ENCODE peak calls at places on chromosomes 4 and X, in four cellular contexts. One of them, this sample, is unnamed. For H3K79me2, the result is how much of the 10 kb centered on the place peaks cover.

GRCh38 chr4:74006009-74006476 is 7.6 kb upstream of the CXCL5 start:
- DNase-seq in K562: no peak
- DNase-seq in GM23338: no peak
- DNase-seq in fibroblast of lung: peak
- DNase-seq in this sample: no peak

GRCh38 chrX:44580466-44580865 is 37.8 kb upstream of the FUNDC1 start:
- DNase-seq in K562: no peak
- DNase-seq in GM23338: no peak
- DNase-seq in fibroblast of lung: peak
- DNase-seq in this sample: no peak

GRCh38 chrX:39665830-39666518 is 431.8 kb downstream of the BCOR start:
- DNase-seq in K562: no peak
- DNase-seq in GM23338: no peak
- DNase-seq in fibroblast of lung: no peak
- DNase-seq in this sample: no peak

GRCh38 chrX:22365460-22365859 is 92.7 kb downstream of the CBLL2 start:
- DNase-seq in K562: no peak
- DNase-seq in GM23338: no peak
- DNase-seq in fibroblast of lung: peak
- DNase-seq in this sample: no peak

GRCh38 chrX:43643662-43644061 is 12.4 kb upstream of the MAOA start:
- DNase-seq in K562: no peak
- DNase-seq in GM23338: no peak
- DNase-seq in fibroblast of lung: no peak
- DNase-seq in this sample: no peak

GRCh38 chr4:57405359-57405758 is 295.2 kb upstream of the IGFBP7 start:
- DNase-seq in K562: no peak
- DNase-seq in GM23338: no peak
- DNase-seq in fibroblast of lung: no peak
- DNase-seq in this sample: no peak

GRCh38 chrX:107738272-107738671 is 37.3 kb downstream of the TSC22D3 start:
- DNase-seq in K562: no peak
- DNase-seq in GM23338: no peak
- DNase-seq in fibroblast of lung: no peak
- DNase-seq in this sample: no peak

GRCh38 chrX:63922221-63922620 is 137.2 kb upstream of the ARHGEF9 start:
- DNase-seq in K562: no peak
- DNase-seq in GM23338: no peak
- DNase-seq in fibroblast of lung: peak
- DNase-seq in this sample: no peak

GRCh38 chr4:185774076-185774731 is 37.8 kb downstream of the SORBS2 start:
- DNase-seq in K562: no peak
- DNase-seq in GM23338: no peak
- DNase-seq in fibroblast of lung: no peak
- DNase-seq in this sample: no peak

GRCh38 chr4:133152801-133153526 is 3.9 kb downstream of the PCDH10 start:
- DNase-seq in K562: no peak
- DNase-seq in GM23338: peak
- DNase-seq in fibroblast of lung: peak
- DNase-seq in this sample: no peak

DNA sequence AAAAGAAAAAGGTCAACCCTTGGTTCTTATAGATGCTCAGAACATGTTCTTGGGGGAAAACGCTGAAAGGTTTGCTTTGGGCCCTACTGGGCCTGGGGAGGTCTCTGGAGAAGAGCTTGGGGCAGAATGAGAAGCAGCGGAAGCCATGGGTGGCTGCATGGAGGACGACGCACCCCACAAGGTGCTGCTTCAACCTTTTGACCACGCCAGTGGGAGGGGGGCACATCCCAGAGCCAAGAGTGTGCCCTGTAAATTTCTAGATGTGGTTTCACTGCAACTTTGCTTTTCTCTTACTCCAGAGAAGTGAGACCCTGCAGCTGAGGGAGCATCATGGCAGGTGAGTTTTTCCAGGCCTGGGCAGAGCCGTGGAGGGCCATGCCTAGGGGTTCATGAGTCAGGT is 3.2 kb downstream of the PRRG3 start:
- DNase-seq in K562: no peak
- DNase-seq in GM23338: no peak
- DNase-seq in fibroblast of lung: no peak
- DNase-seq in this sample: no peak
- TF ChIP-seq EZH2 in K562: no peak
- TF ChIP-seq EZH2 in GM23338: no peak
- TF ChIP-seq EZH2 in fibroblast of lung: no peak
- TF ChIP-seq EZH2 in this sample: no peak

DNA sequence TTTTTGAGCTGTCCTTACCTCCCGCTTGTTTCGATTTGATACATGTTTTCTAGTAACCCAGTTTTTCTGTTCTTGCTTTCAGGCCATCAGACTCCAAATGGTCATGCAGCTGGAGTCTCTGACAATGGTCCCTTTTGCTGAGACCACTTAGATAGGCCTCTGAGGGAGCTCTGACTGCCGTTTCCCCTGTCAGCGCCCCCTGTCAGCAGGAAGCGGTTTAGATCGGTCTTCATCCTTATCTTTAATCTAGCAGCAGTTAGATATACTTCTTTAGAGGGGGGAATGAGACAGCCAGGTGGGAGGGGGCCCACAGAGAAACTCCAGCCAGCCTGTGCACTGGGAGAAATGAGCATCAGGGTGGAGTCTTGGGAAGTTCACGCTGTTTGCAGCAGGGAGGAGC is 457.9 kb downstream of the GPAT3 start:
- DNase-seq in K562: peak
- DNase-seq in GM23338: peak
- DNase-seq in fibroblast of lung: no peak
- DNase-seq in this sample: peak
- H3K79me2 ChIP-seq in K562: under half
- H3K79me2 ChIP-seq in GM23338: under half
- H3K79me2 ChIP-seq in fibroblast of lung: under half
- H3K79me2 ChIP-seq in this sample: under half

GRCh38 chrX:153600032-153600373 is 1.1 kb upstream of the CCNQ start:
- DNase-seq in K562: no peak
- DNase-seq in GM23338: peak
- DNase-seq in fibroblast of lung: no peak
- DNase-seq in this sample: peak
- H3K4me3 ChIP-seq in K562: peak
- H3K4me3 ChIP-seq in GM23338: peak
- H3K4me3 ChIP-seq in fibroblast of lung: peak
- H3K4me3 ChIP-seq in this sample: peak

GRCh38 chr4:72568959-72569718 is at the start of gene ADAMTS3:
- DNase-seq in K562: peak
- DNase-seq in GM23338: peak
- DNase-seq in fibroblast of lung: peak
- DNase-seq in this sample: peak
- TF ChIP-seq EZH2 in K562: no peak
- TF ChIP-seq EZH2 in GM23338: no peak
- TF ChIP-seq EZH2 in fibroblast of lung: no peak
- TF ChIP-seq EZH2 in this sample: no peak

GRCh38 chrX:110310896-110311295 is 7.0 kb downstream of the AMMECR1 start:
- DNase-seq in K562: peak
- DNase-seq in GM23338: no peak
- DNase-seq in fibroblast of lung: peak
- DNase-seq in this sample: no peak
- H3K79me2 ChIP-seq in K562: half or more
- H3K79me2 ChIP-seq in GM23338: half or more
- H3K79me2 ChIP-seq in fibroblast of lung: half or more
- H3K79me2 ChIP-seq in this sample: half or more

GRCh38 chr4:168795346-168795745 is 214.7 kb downstream of the CBR4 start:
- DNase-seq in K562: no peak
- DNase-seq in GM23338: no peak
- DNase-seq in fibroblast of lung: no peak
- DNase-seq in this sample: no peak
- H3K4me3 ChIP-seq in K562: no peak
- H3K4me3 ChIP-seq in GM23338: no peak
- H3K4me3 ChIP-seq in fibroblast of lung: no peak
- H3K4me3 ChIP-seq in this sample: no peak

GRCh38 chr4:8860096-8860891 is 11.3 kb downstream of the HMX1 start:
- DNase-seq in K562: no peak
- DNase-seq in GM23338: peak
- DNase-seq in fibroblast of lung: no peak
- DNase-seq in this sample: no peak
- TF ChIP-seq EZH2 in K562: no peak
- TF ChIP-seq EZH2 in GM23338: peak
- TF ChIP-seq EZH2 in fibroblast of lung: peak
- TF ChIP-seq EZH2 in this sample: no peak

DNA sequence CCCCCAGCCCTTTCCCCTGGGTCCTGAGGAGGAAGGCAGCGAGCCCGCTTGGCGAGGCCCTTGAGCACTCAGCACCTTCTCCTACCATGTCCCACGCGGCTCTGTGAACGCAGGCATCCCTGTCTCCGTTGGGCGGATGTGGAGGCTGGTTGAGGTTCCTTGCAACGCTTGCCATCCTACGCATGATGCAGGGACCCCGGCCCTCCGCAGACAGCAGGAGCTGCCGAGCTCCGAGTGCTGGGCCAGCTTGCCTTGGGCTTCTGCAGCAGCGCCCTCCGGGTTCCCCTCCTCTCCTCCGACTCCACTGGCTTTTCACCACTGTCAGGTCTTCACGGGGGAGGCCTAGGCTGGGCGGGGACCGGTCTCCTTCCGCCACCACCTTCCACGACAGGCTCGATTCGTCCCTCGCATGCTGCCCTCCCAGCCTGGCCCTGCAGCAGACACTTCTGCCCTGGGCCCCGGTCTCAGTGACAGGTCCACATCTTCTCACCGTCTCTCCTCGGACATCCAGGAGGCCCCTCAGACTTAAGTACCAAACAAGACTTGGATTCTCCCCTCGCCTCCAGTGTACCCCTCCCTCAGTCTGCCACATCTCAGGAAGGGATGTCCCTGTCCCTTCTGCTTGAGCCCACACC is 67.6 kb upstream of the HGFAC start:
- DNase-seq in K562: no peak
- DNase-seq in GM23338: no peak
- DNase-seq in fibroblast of lung: no peak
- DNase-seq in this sample: no peak
- H3K79me2 ChIP-seq in K562: under half
- H3K79me2 ChIP-seq in GM23338: under half
- H3K79me2 ChIP-seq in fibroblast of lung: under half
- H3K79me2 ChIP-seq in this sample: under half